ENCODE peak calls at places on chromosome 15, in eight cellular contexts. Q is activated CD4-positive, alpha-beta T cell treated with anti-CD3 and anti-CD28 coated beads, Interleukin-2, amount 50 U/mL, for 24 hours; W is GM12891; D is psoas muscle; V is fibroblast of gingiva; T is Calu3; O is fibroblast of the aortic adventitia; Y is GM13976. I is an unnamed sample.
A peak's percentile ranks its signal among the peaks of the same experiment; 100 is the strongest.

GRCh38 chr15:69522361-69522760 is 69.7 kb downstream of the RPLP1 start:
- DNase-seq in W (no peak), V (no peak), T (peak; percentile 67), D (no peak), Q (no peak), Y (no peak), O (no peak), I (peak; percentile 54)

GRCh38 chr15:56758770-56759449 is 25.6 kb upstream of the ZNF280D start:
- DNase-seq in V (peak; percentile 47), W (no peak), Y (no peak), T (no peak), D (no peak), Q (no peak), O (peak; percentile 59), I (no peak)

GRCh38 chr15:59532770-59533379 is 78.7 kb upstream of the GCNT3 start:
- DNase-seq in W (no peak), Q (no peak), T (peak; percentile 67), Y (no peak), O (peak; percentile 65), D (no peak), V (peak; percentile 12), I (peak; percentile 19)

GRCh38 chr15:31440754-31441298 is 114.2 kb downstream of the KLF13 start:
- DNase-seq in Q (no peak), D (peak; percentile 38), T (no peak), W (no peak), V (peak; percentile 35), Y (peak; percentile 58), O (peak; percentile 17), I (no peak)

GRCh38 chr15:69082041-69082502 is 67.6 kb downstream of the NOX5 start:
- DNase-seq in Q (no peak), T (no peak), Y (no peak), V (no peak), W (no peak), O (peak; percentile 89), D (peak; percentile 19), I (no peak)

GRCh38 chr15:67700023-67700422 is 125.3 kb upstream of the SKOR1 start:
- DNase-seq in Y (no peak), Q (no peak), V (peak; percentile 31), T (no peak), D (no peak), O (peak; percentile 19), W (no peak), I (no peak)

GRCh38 chr15:51108933-51109550 is 14.3 kb upstream of the TNFAIP8L3 start:
- DNase-seq in W (no peak), Q (no peak), Y (no peak), V (peak; percentile 83), T (no peak), D (no peak), O (peak; percentile 97), I (no peak)

GRCh38 chr15:82648257-82649103 is 1.3 kb upstream of the CPEB1 start:
- DNase-seq in Y (peak; percentile 23), O (no peak), W (no peak), D (peak; percentile 17), T (no peak), V (no peak), Q (no peak), I (no peak)

GRCh38 chr15:35605790-35606189 is 59.8 kb upstream of the DPH6 start:
- DNase-seq in Y (no peak), T (no peak), D (no peak), V (no peak), W (no peak), O (no peak), Q (no peak), I (no peak)

GRCh38 chr15:89129123-89129815 is 41.0 kb downstream of the ABHD2 start:
- DNase-seq in D (no peak), Y (peak; percentile 57), V (no peak), Q (peak; percentile 23), W (peak; percentile 30), T (peak; percentile 78), O (peak; percentile 46), I (peak; percentile 54)

GRCh38 chr15:29862271-29862670 is 40.0 kb upstream of the TJP1 start:
- DNase-seq in Y (no peak), D (no peak), O (no peak), Q (no peak), T (no peak), W (no peak), V (no peak), I (no peak)

GRCh38 chr15:49656734-49657133 is 35.9 kb downstream of the DTWD1 start:
- DNase-seq in Y (no peak), T (no peak), O (no peak), D (no peak), W (no peak), Q (no peak), V (peak; percentile 18), I (no peak)

GRCh38 chr15:59410448-59410896 is 27.5 kb upstream of the FAM81A start:
- DNase-seq in W (no peak), O (peak; percentile 16), Y (no peak), Q (no peak), T (peak; percentile 73), D (no peak), V (no peak), I (no peak)

GRCh38 chr15:80494311-80494710 is 90.1 kb downstream of the ARNT2 start:
- DNase-seq in Q (no peak), Y (no peak), O (peak; percentile 75), T (peak; percentile 40), W (no peak), D (no peak), V (peak; percentile 70), I (no peak)

GRCh38 chr15:70094690-70095311 is 2.9 kb downstream of the TLE3 start:
- DNase-seq in V (peak; percentile 31), W (no peak), O (no peak), D (no peak), T (no peak), Q (no peak), Y (no peak), I (no peak)

GRCh38 chr15:99059010-99059981 is 45.6 kb upstream of the SYNM start:
- DNase-seq in V (peak; percentile 84), O (peak; percentile 86), Y (peak; percentile 90), Q (peak; percentile 19), D (peak; percentile 76), W (peak; percentile 79), T (peak; percentile 81), I (peak; percentile 49)

GRCh38 chr15:91783001-91783400 is 70.5 kb upstream of the SLCO3A1 start:
- DNase-seq in T (no peak), W (no peak), D (no peak), V (no peak), Q (no peak), Y (no peak), O (no peak), I (no peak)

GRCh38 chr15:100732359-100733055 is 130.1 kb downstream of the ASB7 start:
- DNase-seq in W (no peak), Y (no peak), D (no peak), V (peak; percentile 68), T (no peak), O (peak; percentile 79), Q (no peak), I (no peak)

GRCh38 chr15:95111969-95112368 is 880.6 kb downstream of the MCTP2 start:
- DNase-seq in Y (no peak), O (no peak), T (no peak), V (no peak), Q (no peak), D (no peak), W (no peak), I (no peak)

GRCh38 chr15:40407343-40407990 is 1.9 kb downstream of the IVD start:
- DNase-seq in Q (no peak), W (peak; percentile 66), V (no peak), D (no peak), Y (peak; percentile 84), T (no peak), O (no peak), I (no peak)

GRCh38 chr15:93173369-93173768 is 84.4 kb upstream of the RGMA start:
- DNase-seq in T (peak; percentile 38), D (no peak), W (no peak), V (no peak), O (peak; percentile 43), Y (no peak), Q (no peak), I (no peak)

I was measured in PC-9.